ENCODE peak calls at places on chromosome 14, in four cellular contexts. U, D, M and N are unnamed samples.
A peak's percentile ranks its signal among the peaks of the same experiment; 100 is the strongest.

GRCh38 chr14:70052990-70053389 is 135.8 kb downstream of the SLC8A3 start:
- DNase-seq in D (peak; percentile 56), M (peak; percentile 53), U (peak; percentile 29), N (no peak)

GRCh38 chr14:45057349-45057748 is 26.6 kb upstream of the PRPF39 start:
- DNase-seq in M (no peak), U (no peak), D (no peak), N (no peak)

GRCh38 chr14:50697659-50698290 is 29.7 kb upstream of the SAV1 start:
- DNase-seq in U (no peak), M (no peak), D (no peak), N (no peak)

GRCh38 chr14:76917759-76918175 is 91.6 kb downstream of the LRRC74A start:
- DNase-seq in U (peak; percentile 30), D (no peak), M (no peak), N (no peak)

GRCh38 chr14:62455446-62455845 is 589.8 kb downstream of the KCNH5 start:
- DNase-seq in M (no peak), U (peak; percentile 9), D (no peak), N (no peak)

GRCh38 chr14:64721391-64721791 is 17.2 kb downstream of the PLEKHG3 start:
- DNase-seq in U (peak; percentile 87), M (no peak), D (no peak), N (no peak)

GRCh38 chr14:64688801-64689200 is 15.4 kb upstream of the PLEKHG3 start:
- DNase-seq in U (no peak), D (no peak), M (no peak), N (no peak)

GRCh38 chr14:104925941-104926609 is 1.4 kb downstream of the PLD4 start:
- DNase-seq in M (no peak), D (no peak), U (no peak), N (no peak)

GRCh38 chr14:104319489-104320241 is 181.3 kb downstream of the KIF26A start:
- DNase-seq in M (no peak), U (no peak), D (no peak), N (no peak)

GRCh38 chr14:104462651-104463630 is 116.6 kb upstream of the C14orf180 start:
- DNase-seq in D (no peak), U (no peak), M (no peak), N (no peak)